ENCODE peak calls at places on chromosome 4, in six cellular contexts. J is SK-N-SH; B is GM04504; Z is NCI-H1105; T is naive B cell; H is stimulated activated CD4-positive, alpha-beta T cell treated with anti-CD3 and anti-CD28 coated beads, Interleukin-2, amount 100 ng/mL, for 4 hours. U is an unnamed sample.

GRCh38 chr4:1305261-1305711 is 15.6 kb downstream of the MAEA start:
- DNase-seq in J (no peak), H (no peak), B (no peak), Z (no peak), T (no peak), U (no peak)

GRCh38 chr4:37008199-37008598 is 236.3 kb upstream of the NWD2 start:
- DNase-seq in J (no peak), B (no peak), Z (peak), H (no peak), T (no peak), U (no peak)

GRCh38 chr4:47074836-47075235 is 43.5 kb downstream of the GABRB1 start:
- DNase-seq in T (no peak), H (no peak), Z (no peak), B (no peak), J (no peak), U (no peak)

GRCh38 chr4:42341518-42342026 is 55.7 kb upstream of the SHISA3 start:
- DNase-seq in Z (no peak), B (no peak), T (no peak), H (no peak), J (no peak), U (no peak)

GRCh38 chr4:140289486-140289885 is 84.0 kb upstream of the SCOC start:
- DNase-seq in Z (no peak), B (no peak), T (no peak), J (no peak), H (no peak), U (no peak)

GRCh38 chr4:46934731-46935130 is 25.7 kb upstream of the COX7B2 start:
- DNase-seq in H (no peak), J (no peak), B (no peak), Z (no peak), T (no peak), U (no peak)

GRCh38 chr4:37953620-37954325 is 6.4 kb upstream of the PTTG2 start:
- DNase-seq in B (no peak), J (no peak), H (no peak), T (no peak), Z (no peak), U (no peak)

GRCh38 chr4:127352220-127352619 is 280.5 kb upstream of the INTU start:
- DNase-seq in J (no peak), T (no peak), B (no peak), Z (no peak), H (no peak), U (no peak)

GRCh38 chr4:175560628-175561027 is 251.4 kb downstream of the GPM6A start:
- DNase-seq in Z (peak), J (peak), B (peak), H (no peak), T (no peak), U (no peak)

GRCh38 chr4:16685536-16685935 is 212.9 kb downstream of the LDB2 start:
- DNase-seq in B (no peak), Z (no peak), J (no peak), H (no peak), T (no peak), U (no peak)

GRCh38 chr4:168039593-168039992 is 52.7 kb upstream of the ANXA10 start:
- DNase-seq in H (no peak), Z (no peak), J (no peak), T (no peak), B (no peak), U (no peak)

GRCh38 chr4:172083236-172083635 is 270.0 kb downstream of the GALNTL6 start:
- DNase-seq in H (no peak), Z (no peak), B (no peak), T (no peak), J (no peak), U (no peak)

GRCh38 chr4:183716302-183716701 is 57.2 kb downstream of the TRAPPC11 start:
- DNase-seq in B (no peak), Z (no peak), T (no peak), J (no peak), H (no peak), U (no peak)

GRCh38 chr4:107603430-107603829 is 116.6 kb downstream of the PAPSS1 start:
- DNase-seq in B (peak), H (no peak), T (no peak), Z (no peak), J (no peak), U (no peak)

GRCh38 chr4:163164591-163164990 is 2.1 kb downstream of the NAF1 start:
- DNase-seq in B (no peak), Z (no peak), H (no peak), T (no peak), J (no peak), U (no peak)

GRCh38 chr4:14167876-14168510 is 540.5 kb upstream of the BOD1L1 start:
- DNase-seq in T (no peak), Z (no peak), B (no peak), H (no peak), J (no peak), U (no peak)

U was measured in BE2C.